ENCODE peak calls at places on chromosomes 3 and 15, in nine cellular contexts. R is spleen; I is fibroblast of lung; L is CD8-positive, alpha-beta memory T cell; D is GM03348; S is lung microvascular endothelial cell; W is stimulated activated CD8-positive, alpha-beta memory T cell treated with anti-CD3 and anti-CD28 coated beads, Interleukin-12 subunit alpha, Interleukin-12 subunit beta, amount 100 ng/mL, for 1 hour; N is H54; Z is ovary. O is an unnamed sample.

GRCh38 chr15:25545889-25546288 is 107.1 kb upstream of the UBE3A start:
- DNase-seq in S (no peak), I (no peak), L (no peak), R (no peak), N (no peak), Z (no peak), D (no peak), W (no peak), O (no peak)

GRCh38 chr15:41790756-41791546 is 16.7 kb downstream of the MAPKBP1 start:
- DNase-seq in N (peak), W (no peak), R (no peak), D (peak), I (peak), S (peak), L (no peak), Z (no peak), O (no peak)

GRCh38 chr3:38318766-38319671 is 27.6 kb upstream of the XYLB start:
- DNase-seq in L (no peak), S (no peak), D (no peak), N (no peak), I (no peak), R (no peak), W (no peak), Z (no peak), O (no peak)

GRCh38 chr3:122661633-122662032 is 19.0 kb upstream of the PARP14 start:
- DNase-seq in S (no peak), Z (no peak), N (no peak), R (no peak), L (no peak), I (no peak), D (no peak), W (no peak), O (no peak)

GRCh38 chr3:12308517-12308916 is 19.6 kb downstream of the PPARG start:
- DNase-seq in L (no peak), R (no peak), N (no peak), W (no peak), S (peak), I (peak), Z (no peak), D (peak), O (no peak)

GRCh38 chr3:156742401-156742800 is 68.0 kb downstream of the TIPARP start:
- DNase-seq in N (no peak), D (no peak), I (no peak), R (no peak), L (no peak), W (no peak), S (no peak), Z (no peak), O (no peak)

GRCh38 chr3:123267821-123268220 is 66.1 kb downstream of the SEC22A start:
- DNase-seq in N (no peak), L (no peak), W (no peak), R (no peak), S (no peak), D (no peak), Z (no peak), I (no peak), O (peak)

GRCh38 chr3:34387831-34388564 is 589.6 kb downstream of the PDCD6IP start:
- DNase-seq in R (no peak), W (no peak), L (no peak), I (no peak), D (no peak), N (no peak), Z (no peak), S (no peak), O (no peak)

GRCh38 chr3:50591196-50591741 is 20.3 kb downstream of the CISH start:
- DNase-seq in N (no peak), I (no peak), L (no peak), D (no peak), R (peak), S (no peak), W (no peak), Z (no peak), O (no peak)

GRCh38 chr15:60830479-60830878 is 351.5 kb upstream of the ICE2 start:
- DNase-seq in N (no peak), W (no peak), R (no peak), S (no peak), I (peak), L (no peak), Z (no peak), D (peak), O (no peak)

GRCh38 chr3:132554437-132554836 is 42.6 kb upstream of the ACKR4 start:
- DNase-seq in W (no peak), N (no peak), R (no peak), D (peak), I (peak), L (no peak), Z (no peak), S (peak), O (peak)